ENCODE peak calls at places on chromosomes 12 and 14, in ten cellular contexts. H, O, I, L, F, V, E, J, X and Q are unnamed samples.
A peak's percentile ranks its signal among the peaks of the same experiment; 100 is the strongest.

GRCh38 chr12:34393086-34393820 is 371.0 kb downstream of the ALG10 start:
- DNase-seq in H (no peak), O (no peak), I (peak; percentile 7), L (no peak), F (peak; percentile 2), V (no peak), E (peak; percentile 3), J (no peak), X (peak; percentile 54), Q (peak; percentile 53)

GRCh38 chr14:94282991-94283723 is 9.9 kb downstream of the SERPINA10 start:
- DNase-seq in H (no peak), O (no peak), I (no peak), L (no peak), F (no peak), V (no peak), E (no peak), J (no peak), X (no peak), Q (no peak)

GRCh38 chr14:23085458-23085857 is 9.5 kb downstream of the ACIN1 start:
- DNase-seq in H (peak; percentile 63), O (no peak), I (no peak), L (no peak), F (no peak), V (no peak), E (no peak), J (no peak), X (no peak), Q (no peak)

GRCh38 chr14:22824711-22825359 is 4.9 kb upstream of the MRPL52 start:
- DNase-seq in H (peak; percentile 98), O (peak; percentile 81), I (no peak), L (peak; percentile 93), F (no peak), V (no peak), E (no peak), J (peak; percentile 92), X (no peak), Q (no peak)

GRCh38 chr12:24754690-24755638 is 193.9 kb downstream of the BCAT1 start:
- DNase-seq in H (peak; percentile 92), O (peak; percentile 62), I (no peak), L (peak; percentile 86), F (no peak), V (peak; percentile 58), E (no peak), J (no peak), X (no peak), Q (no peak)

GRCh38 chr12:44835641-44836379 is 40.3 kb downstream of the NELL2 start:
- DNase-seq in H (no peak), O (no peak), I (no peak), L (no peak), F (no peak), V (no peak), E (no peak), J (no peak), X (no peak), Q (no peak)

GRCh38 chr14:60637490-60638452 is 11.5 kb downstream of the SIX1 start:
- DNase-seq in H (peak; percentile 36), O (no peak), I (peak; percentile 42), L (peak; percentile 52), F (no peak), V (no peak), E (no peak), J (no peak), X (no peak), Q (no peak)

GRCh38 chr12:2337031-2338010 is 284.5 kb downstream of the CACNA1C start:
- DNase-seq in H (no peak), O (no peak), I (no peak), L (no peak), F (no peak), V (no peak), E (no peak), J (no peak), X (no peak), Q (no peak)

GRCh38 chr14:52365071-52365470 is 51.0 kb downstream of the PTGER2 start:
- DNase-seq in H (peak; percentile 63), O (no peak), I (no peak), L (no peak), F (no peak), V (no peak), E (no peak), J (no peak), X (no peak), Q (no peak)

GRCh38 chr12:95829395-95829794 is 29.4 kb upstream of the SNRPF start:
- DNase-seq in H (no peak), O (no peak), I (no peak), L (no peak), F (no peak), V (no peak), E (no peak), J (no peak), X (no peak), Q (no peak)

GRCh38 chr12:96398422-96399080 is 1.7 kb downstream of the CDK17 start:
- DNase-seq in H (peak; percentile 37), O (no peak), I (no peak), L (no peak), F (no peak), V (no peak), E (no peak), J (no peak), X (no peak), Q (no peak)

GRCh38 chr14:36217732-36218131 is 41.2 kb upstream of the PTCSC3 start:
- DNase-seq in H (no peak), O (no peak), I (no peak), L (no peak), F (no peak), V (peak; percentile 76), E (no peak), J (no peak), X (peak; percentile 78), Q (no peak)

DNA sequence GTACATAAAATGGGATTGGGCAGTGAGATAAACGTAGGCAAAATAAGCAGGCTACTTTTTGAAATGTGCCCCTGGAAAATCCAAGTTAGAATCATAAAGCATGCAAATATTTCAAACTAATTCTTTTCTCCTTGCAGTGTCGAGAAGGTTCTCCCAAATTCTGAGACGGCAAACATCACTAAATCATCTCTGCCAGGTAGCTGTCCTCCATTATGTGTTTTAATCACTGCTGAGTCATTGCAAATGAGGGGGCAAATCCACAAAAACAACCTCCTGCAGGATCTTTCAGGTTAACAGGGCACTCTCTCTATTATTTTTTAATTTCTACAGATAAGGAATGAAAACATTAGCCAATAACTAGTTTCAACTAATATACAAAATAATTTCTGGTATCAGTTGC is 63.2 kb upstream of the RIC8B start:
- DNase-seq in H (no peak), O (no peak), I (no peak), L (no peak), F (no peak), V (no peak), E (no peak), J (no peak), X (no peak), Q (no peak)
- H3K4me3 ChIP-seq in H (no peak overlapping the region), O (no peak overlapping the region), I (no peak overlapping the region), L (no peak overlapping the region), F (no peak overlapping the region), V (no peak overlapping the region), E (no peak overlapping the region), J (no peak overlapping the region), X (no peak overlapping the region), Q (no peak overlapping the region)

GRCh38 chr14:68789002-68789797 is 3.7 kb downstream of the ZFP36L1 start:
- DNase-seq in H (peak; percentile 77), O (no peak), I (peak; percentile 88), L (peak; percentile 69), F (peak; percentile 65), V (peak; percentile 83), E (peak; percentile 85), J (no peak), X (peak; percentile 92), Q (peak; percentile 91)
- TF ChIP-seq CTCF in H (peak; percentile 65), O (peak; percentile 79), I (peak; percentile 67), L (peak; percentile 89), F (peak; percentile 16), V (peak; percentile 81), E (peak; percentile 80), J (peak; percentile 51), X (peak; percentile 75), Q (peak; percentile 28)

DNA sequence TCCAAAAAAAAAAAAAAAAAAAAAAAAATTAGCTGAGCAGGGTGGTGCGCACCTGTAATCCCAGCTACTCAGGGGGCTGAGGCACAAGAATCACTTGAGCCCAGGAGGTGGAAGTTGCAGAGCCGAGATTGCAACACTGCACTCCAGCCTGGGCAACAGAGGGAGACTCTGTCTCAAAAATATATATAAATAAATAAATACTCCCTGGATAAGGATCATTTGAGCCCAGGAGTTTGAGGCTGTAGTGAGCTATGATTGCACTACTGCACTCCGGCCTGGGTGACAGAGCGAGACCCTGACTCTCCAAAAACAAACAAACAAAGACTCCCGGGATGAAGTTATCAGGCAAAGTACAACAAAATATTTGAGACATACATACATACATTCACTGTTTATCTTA is 3.3 kb upstream of the NAA25 start:
- DNase-seq in H (no peak), O (no peak), I (no peak), L (no peak), F (no peak), V (peak; percentile 45), E (no peak), J (no peak), X (peak; percentile 75), Q (no peak)
- H3K4me3 ChIP-seq in H (no peak overlapping the region), O (no peak overlapping the region), I (no peak overlapping the region), L (no peak overlapping the region), F (no peak overlapping the region), V (no peak overlapping the region), E (no peak overlapping the region), J (no peak overlapping the region), X (no peak overlapping the region), Q (no peak overlapping the region)

GRCh38 chr12:22979854-22980253 is 354.9 kb downstream of the ETNK1 start:
- DNase-seq in H (peak; percentile 85), O (no peak), I (no peak), L (no peak), F (no peak), V (no peak), E (no peak), J (no peak), X (no peak), Q (no peak)

GRCh38 chr12:22982635-22983034 is 357.7 kb downstream of the ETNK1 start:
- DNase-seq in H (no peak), O (no peak), I (no peak), L (no peak), F (no peak), V (no peak), E (no peak), J (no peak), X (no peak), Q (no peak)

GRCh38 chr12:22986997-22987396 is 362.0 kb downstream of the ETNK1 start:
- DNase-seq in H (peak; percentile 18), O (no peak), I (no peak), L (no peak), F (no peak), V (no peak), E (no peak), J (no peak), X (no peak), Q (no peak)

GRCh38 chr12:22978962-22979361 is 354.0 kb downstream of the ETNK1 start:
- DNase-seq in H (peak; percentile 96), O (peak; percentile 94), I (no peak), L (peak; percentile 87), F (no peak), V (no peak), E (no peak), J (peak; percentile 43), X (no peak), Q (no peak)

DNA sequence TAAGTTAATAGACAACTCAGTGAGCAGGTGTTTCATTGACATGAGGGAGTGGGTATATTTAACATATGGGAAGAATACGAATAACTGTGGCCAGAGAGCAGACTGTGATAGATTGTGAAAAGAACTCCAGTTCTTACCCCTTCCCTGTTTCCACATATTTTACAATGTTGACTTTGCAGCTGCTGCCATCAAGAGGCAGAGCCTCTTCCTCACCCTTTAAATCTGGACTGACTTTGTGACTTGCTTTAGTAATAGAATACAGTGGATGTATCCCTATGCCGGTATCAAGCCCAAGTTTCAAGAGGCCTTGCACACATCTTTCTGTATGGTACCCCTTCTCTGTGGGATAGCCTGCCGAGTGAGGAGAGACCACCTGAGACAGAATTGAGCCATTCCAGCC is 356.7 kb downstream of the ETNK1 start:
- DNase-seq in H (peak; percentile 64), O (peak; percentile 27), I (no peak), L (no peak), F (no peak), V (no peak), E (no peak), J (no peak), X (no peak), Q (no peak)
- TF ChIP-seq CTCF in H (no peak), O (peak; percentile 43), I (no peak), L (peak; percentile 59), F (no peak), V (no peak), E (peak; percentile 15), J (peak; percentile 7), X (no peak), Q (no peak)